ENCODE peak calls at places on chromosomes 5 and 9, in seven cellular contexts. Z is GM12878, Q is stomach, S is A549, V is tibial nerve, T is K562, H is ovary. W is an unnamed sample.

GRCh38 chr9:135037521-135038250 is 49.8 kb upstream of the OLFM1 start:
- DNase-seq in Z (no peak), Q (peak), S (no peak), V (no peak), T (no peak), H (no peak), W (peak)

GRCh38 chr9:86734762-86735161 is 212.5 kb downstream of the GAS1 start:
- DNase-seq in Z (no peak), Q (no peak), S (no peak), V (no peak), T (no peak), H (no peak), W (no peak)

GRCh38 chr9:106062252-106062651 is 367.9 kb downstream of the TMEM38B start:
- DNase-seq in Z (no peak), Q (no peak), S (no peak), V (no peak), T (no peak), H (no peak), W (no peak)

GRCh38 chr5:97968346-97968745 is 785.3 kb upstream of the RIOK2 start:
- DNase-seq in Z (no peak), Q (no peak), S (no peak), V (no peak), T (no peak), H (no peak), W (no peak)

GRCh38 chr9:34522971-34523797 is at the start of gene ENHO:
- DNase-seq in Z (no peak), Q (peak), S (peak), V (peak), T (peak), H (peak), W (peak)

GRCh38 chr5:170277953-170278352 is 19.6 kb downstream of the LCP2 start:
- DNase-seq in Z (no peak), Q (no peak), S (no peak), V (no peak), T (no peak), H (no peak), W (no peak)

GRCh38 chr9:70003786-70004185 is 39.9 kb upstream of the MAMDC2 start:
- DNase-seq in Z (no peak), Q (no peak), S (no peak), V (no peak), T (no peak), H (no peak), W (no peak)

GRCh38 chr9:136530472-136531089 is 15.3 kb downstream of the NOTCH1 start:
- DNase-seq in Z (no peak), Q (no peak), S (no peak), V (no peak), T (no peak), H (no peak), W (no peak)

GRCh38 chr5:143148461-143149170 is 254.9 kb downstream of the NR3C1 start:
- DNase-seq in Z (no peak), Q (no peak), S (no peak), V (no peak), T (no peak), H (no peak), W (no peak)

GRCh38 chr5:38208782-38209378 is 49.5 kb upstream of the EGFLAM start:
- DNase-seq in Z (no peak), Q (no peak), S (peak), V (no peak), T (peak), H (peak), W (no peak)

GRCh38 chr5:140220032-140220697 is 45.2 kb downstream of the CYSTM1 start:
- DNase-seq in Z (peak), Q (no peak), S (no peak), V (no peak), T (no peak), H (no peak), W (no peak)

GRCh38 chr5:127313847-127314473 is 23.4 kb downstream of the MEGF10 start:
- DNase-seq in Z (no peak), Q (peak), S (peak), V (peak), T (peak), H (peak), W (peak)

GRCh38 chr5:51521583-51521982 is 138.3 kb downstream of the ISL1 start:
- DNase-seq in Z (no peak), Q (no peak), S (no peak), V (no peak), T (no peak), H (no peak), W (no peak)

GRCh38 chr5:51829226-51829625 is 446.0 kb downstream of the ISL1 start:
- DNase-seq in Z (no peak), Q (no peak), S (no peak), V (no peak), T (no peak), H (no peak), W (no peak)

GRCh38 chr5:43017438-43017820 is 22.7 kb downstream of the ANXA2R start:
- DNase-seq in Z (no peak), Q (no peak), S (no peak), V (no peak), T (no peak), H (no peak), W (no peak)

GRCh38 chr5:92917044-92917443 is 664.0 kb downstream of the NR2F1-AS1 start:
- DNase-seq in Z (no peak), Q (no peak), S (no peak), V (no peak), T (no peak), H (no peak), W (no peak)

GRCh38 chr5:142869883-142870282 is 99.7 kb downstream of the ARHGAP26 start:
- DNase-seq in Z (no peak), Q (peak), S (no peak), V (no peak), T (no peak), H (no peak), W (peak)

GRCh38 chr9:21454149-21454548 is 13.9 kb downstream of the IFNA1 start:
- DNase-seq in Z (no peak), Q (no peak), S (no peak), V (no peak), T (no peak), H (no peak), W (no peak)

GRCh38 chr9:133505186-133505830 is 19.5 kb downstream of the MYMK start:
- DNase-seq in Z (no peak), Q (no peak), S (no peak), V (no peak), T (no peak), H (peak), W (no peak)

GRCh38 chr5:79346420-79346824 is 110.5 kb downstream of the JMY start:
- DNase-seq in Z (no peak), Q (no peak), S (peak), V (no peak), T (peak), H (no peak), W (no peak)

GRCh38 chr5:151255621-151256286 is 2.8 kb downstream of the GM2A start:
- DNase-seq in Z (peak), Q (no peak), S (no peak), V (no peak), T (no peak), H (no peak), W (no peak)

GRCh38 chr5:95959051-95959963 is 2.3 kb downstream of the ELL2 start:
- DNase-seq in Z (no peak), Q (no peak), S (no peak), V (no peak), T (no peak), H (no peak), W (no peak)

GRCh38 chr5:90477073-90477472 is 2.4 kb downstream of the POLR3G start:
- DNase-seq in Z (no peak), Q (no peak), S (no peak), V (no peak), T (no peak), H (no peak), W (no peak)

GRCh38 chr9:98101868-98102273 is 17.2 kb downstream of the TRIM14 start:
- DNase-seq in Z (peak), Q (peak), S (no peak), V (no peak), T (no peak), H (no peak), W (no peak)

GRCh38 chr9:73426226-73426625 is 274.6 kb downstream of the ANXA1 start:
- DNase-seq in Z (no peak), Q (no peak), S (no peak), V (no peak), T (no peak), H (no peak), W (no peak)

GRCh38 chr5:137838976-137839375 is 28.7 kb upstream of the MYOT start:
- DNase-seq in Z (no peak), Q (no peak), S (no peak), V (no peak), T (no peak), H (no peak), W (no peak)

GRCh38 chr5:137834498-137834897 is 33.2 kb upstream of the MYOT start:
- DNase-seq in Z (no peak), Q (no peak), S (no peak), V (no peak), T (no peak), H (no peak), W (no peak)

GRCh38 chr5:137836301-137836700 is 31.4 kb upstream of the MYOT start:
- DNase-seq in Z (no peak), Q (no peak), S (no peak), V (no peak), T (no peak), H (no peak), W (no peak)

GRCh38 chr5:137836997-137837396 is 30.7 kb upstream of the MYOT start:
- DNase-seq in Z (no peak), Q (no peak), S (no peak), V (no peak), T (no peak), H (no peak), W (no peak)

GRCh38 chr5:137837741-137838389 is 29.8 kb upstream of the MYOT start:
- DNase-seq in Z (no peak), Q (no peak), S (no peak), V (no peak), T (no peak), H (no peak), W (no peak)
- TF ChIP-seq EP300 in Z (no peak), Q (no peak), S (no peak), V (no peak), T (no peak), H (no peak), W (no peak)

GRCh38 chr9:33443047-33443446 is 4.3 kb downstream of the AQP3 start:
- DNase-seq in Z (no peak), Q (no peak), S (no peak), V (no peak), T (no peak), H (peak), W (no peak)

GRCh38 chr9:33442125-33442524 is 5.3 kb downstream of the AQP3 start:
- DNase-seq in Z (no peak), Q (no peak), S (no peak), V (no peak), T (no peak), H (no peak), W (no peak)

GRCh38 chr9:33445941-33446506 is 1.4 kb downstream of the AQP3 start:
- DNase-seq in Z (no peak), Q (peak), S (no peak), V (no peak), T (peak), H (no peak), W (no peak)

GRCh38 chr9:33445389-33445881 is 2.0 kb downstream of the AQP3 start:
- DNase-seq in Z (no peak), Q (peak), S (no peak), V (no peak), T (peak), H (no peak), W (no peak)

DNA sequence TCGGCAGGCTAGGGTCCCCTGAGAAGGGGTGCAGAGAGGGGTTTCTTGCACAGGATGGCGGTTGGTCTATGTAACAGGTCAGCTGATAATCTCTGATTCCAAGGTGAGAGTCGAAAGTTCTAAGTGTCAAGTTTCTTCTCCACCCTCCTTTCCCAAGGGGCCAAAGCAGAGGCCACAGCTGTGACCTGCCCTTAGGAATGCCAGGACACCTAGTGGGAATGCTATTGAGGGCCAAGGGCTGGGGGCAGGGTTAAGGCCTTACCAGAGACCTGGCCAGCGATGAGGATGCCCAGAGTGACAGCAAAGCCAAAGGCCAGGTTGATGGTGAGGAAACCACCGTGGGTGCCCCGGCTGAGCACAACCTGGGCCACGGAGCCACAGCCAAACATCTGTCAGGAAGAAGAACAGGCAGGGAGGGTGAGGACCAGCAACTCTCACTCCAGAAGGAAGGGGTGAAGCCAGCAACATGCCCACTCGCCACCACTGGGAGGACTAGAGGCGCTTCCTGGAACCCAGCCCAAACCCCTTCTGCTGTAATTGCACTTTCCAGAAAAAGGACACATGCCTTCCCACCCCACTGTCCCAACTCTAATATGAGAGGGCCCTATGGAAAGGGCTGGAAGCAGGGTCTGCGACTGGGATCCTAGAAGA is 3.8 kb downstream of the AQP3 start:
- DNase-seq in Z (no peak), Q (no peak), S (no peak), V (no peak), T (no peak), H (no peak), W (no peak)
- TF ChIP-seq EP300 in Z (no peak), Q (no peak), S (no peak), V (no peak), T (no peak), H (no peak), W (no peak)

GRCh38 chr9:10843151-10843550 is 230.3 kb upstream of the PTPRD start:
- DNase-seq in Z (no peak), Q (no peak), S (no peak), V (no peak), T (no peak), H (no peak), W (no peak)
- TF ChIP-seq EP300 in Z (no peak), Q (no peak), S (no peak), V (no peak), T (no peak), H (no peak), W (no peak)

GRCh38 chr5:157670662-157671591 is at the start of gene C5orf52:
- DNase-seq in Z (peak), Q (no peak), S (peak), V (no peak), T (no peak), H (no peak), W (peak)
- TF ChIP-seq EP300 in Z (no peak), Q (no peak), S (no peak), V (no peak), T (no peak), H (no peak), W (no peak)

GRCh38 chr5:2276101-2276500 is 393.4 kb upstream of the IRX4 start:
- DNase-seq in Z (no peak), Q (no peak), S (no peak), V (no peak), T (no peak), H (no peak), W (peak)

GRCh38 chr5:2277886-2278285 is 395.2 kb upstream of the IRX4 start:
- DNase-seq in Z (no peak), Q (no peak), S (no peak), V (no peak), T (no peak), H (no peak), W (peak)

GRCh38 chr5:2281446-2281845 is 398.7 kb upstream of the IRX4 start:
- DNase-seq in Z (no peak), Q (no peak), S (no peak), V (no peak), T (no peak), H (no peak), W (peak)

GRCh38 chr5:2280318-2280717 is 397.6 kb upstream of the IRX4 start:
- DNase-seq in Z (no peak), Q (no peak), S (no peak), V (no peak), T (no peak), H (no peak), W (no peak)

GRCh38 chr5:2278825-2279224 is 396.1 kb upstream of the IRX4 start:
- DNase-seq in Z (no peak), Q (no peak), S (no peak), V (no peak), T (no peak), H (no peak), W (peak)
- TF ChIP-seq EP300 in Z (no peak), Q (no peak), S (no peak), V (no peak), T (no peak), H (no peak), W (no peak)

GRCh38 chr9:125200216-125201047 is at the start of gene RABEPK:
- DNase-seq in Z (peak), Q (peak), S (peak), V (peak), T (peak), H (peak), W (peak)
- TF ChIP-seq EP300 in Z (no peak), Q (no peak), S (no peak), V (peak), T (no peak), H (peak), W (no peak)

GRCh38 chr5:82859439-82860140 is 217.6 kb downstream of the TMEM167A start:
- DNase-seq in Z (no peak), Q (no peak), S (no peak), V (no peak), T (no peak), H (no peak), W (no peak)

GRCh38 chr5:82861705-82862104 is 215.5 kb downstream of the TMEM167A start:
- DNase-seq in Z (no peak), Q (no peak), S (no peak), V (no peak), T (no peak), H (no peak), W (no peak)

GRCh38 chr5:82865625-82866024 is 211.6 kb downstream of the TMEM167A start:
- DNase-seq in Z (no peak), Q (no peak), S (no peak), V (no peak), T (no peak), H (no peak), W (no peak)

GRCh38 chr5:82862247-82862646 is 214.9 kb downstream of the TMEM167A start:
- DNase-seq in Z (no peak), Q (no peak), S (no peak), V (no peak), T (no peak), H (no peak), W (no peak)

DNA sequence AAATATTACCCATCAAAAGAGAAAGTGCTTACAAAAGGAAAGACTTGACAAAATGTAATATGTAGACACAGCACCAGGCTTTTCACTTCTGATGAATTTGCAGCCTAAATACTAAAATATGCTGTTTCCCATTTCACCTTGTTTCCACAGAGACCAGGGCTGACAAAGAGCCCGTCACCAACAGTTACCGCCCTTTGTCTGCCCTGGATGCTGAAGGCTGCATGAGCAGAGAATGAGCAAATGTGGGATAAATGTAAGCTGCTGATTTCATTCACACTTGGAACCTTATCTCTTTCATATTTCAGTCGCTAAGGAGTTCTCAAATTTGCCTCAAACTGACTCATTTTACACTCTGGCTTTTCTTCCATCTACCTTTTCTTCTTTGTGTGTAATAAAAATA is 213.9 kb downstream of the TMEM167A start:
- DNase-seq in Z (no peak), Q (no peak), S (no peak), V (no peak), T (no peak), H (no peak), W (no peak)
- TF ChIP-seq EP300 in Z (no peak), Q (no peak), S (no peak), V (no peak), T (no peak), H (no peak), W (no peak)

DNA sequence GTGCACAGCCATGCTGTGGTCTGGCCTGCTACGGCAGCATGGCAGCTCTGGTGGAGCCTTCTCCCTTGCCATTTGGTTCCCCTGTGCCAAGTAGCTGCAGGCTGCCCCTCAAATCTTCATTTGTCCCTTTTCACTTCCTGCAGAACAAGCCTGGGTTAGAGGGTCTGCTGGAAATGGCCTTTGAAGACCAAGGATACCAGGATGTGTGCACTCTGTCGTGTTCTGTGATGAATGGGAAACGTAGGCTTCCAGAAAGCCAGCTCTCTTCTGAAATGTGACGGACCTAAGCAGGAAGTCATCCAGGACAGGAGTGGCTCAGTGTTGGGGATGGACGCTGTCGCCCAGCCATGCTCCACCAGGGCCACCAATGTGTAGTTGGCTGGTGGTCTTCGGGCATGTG is 3.5 kb upstream of the POMT1 start:
- DNase-seq in Z (no peak), Q (no peak), S (no peak), V (no peak), T (no peak), H (no peak), W (no peak)
- TF ChIP-seq EP300 in Z (no peak), Q (no peak), S (no peak), V (no peak), T (no peak), H (no peak), W (no peak)

W was measured in sigmoid colon.